ENCODE peak calls at places on chromosomes 11 and 22, in six cellular contexts. U is thoracic aorta, P is Karpas-422, T is anterior cingulate cortex, Z is activated T-helper 1 cell treated with Interleukin-2 at 50 U/mL for 16 hours, O is NCI-H1436. L is an unnamed sample.

GRCh38 chr11:75475767-75476650 is 43.0 kb upstream of the KLHL35 start:
- DNase-seq in U (no peak), P (peak), T (no peak), Z (no peak), O (peak), L (peak)

GRCh38 chr11:96464695-96465307 is 75.0 kb downstream of the JRKL start:
- DNase-seq in U (no peak), P (peak), T (no peak), Z (no peak), O (peak), L (no peak)

GRCh38 chr11:134441706-134442105 is 29.7 kb upstream of the B3GAT1 start:
- DNase-seq in U (no peak), P (no peak), T (no peak), Z (no peak), O (no peak), L (no peak)

GRCh38 chr22:27347951-27348350 is 453.6 kb downstream of the MN1 start:
- DNase-seq in U (no peak), P (peak), T (no peak), Z (no peak), O (no peak), L (no peak)

GRCh38 chr11:107857550-107858216 is 904 bp downstream of the SLC35F2 start:
- DNase-seq in U (no peak), P (no peak), T (no peak), Z (no peak), O (no peak), L (no peak)

GRCh38 chr22:17446704-17447103 is 77.4 kb downstream of the CECR2 start:
- DNase-seq in U (no peak), P (peak), T (no peak), Z (no peak), O (no peak), L (no peak)

GRCh38 chr22:30392661-30393321 is 4.0 kb upstream of the SEC14L2 start:
- DNase-seq in U (no peak), P (peak), T (no peak), Z (no peak), O (no peak), L (no peak)

GRCh38 chr11:130631119-130631518 is 182.7 kb downstream of the ADAMTS15 start:
- DNase-seq in U (no peak), P (no peak), T (no peak), Z (no peak), O (no peak), L (no peak)

GRCh38 chr22:45837507-45837906 is 139.5 kb downstream of the WNT7B start:
- DNase-seq in U (no peak), P (no peak), T (no peak), Z (no peak), O (no peak), L (no peak)

GRCh38 chr11:1401001-1401445 is 11.3 kb downstream of the BRSK2 start:
- DNase-seq in U (no peak), P (no peak), T (no peak), Z (no peak), O (no peak), L (no peak)

GRCh38 chr22:20514658-20515406 is 7.4 kb downstream of the MED15 start:
- DNase-seq in U (no peak), P (no peak), T (no peak), Z (no peak), O (no peak), L (peak)

GRCh38 chr11:69301491-69302401 is 7.8 kb downstream of the MYEOV start:
- DNase-seq in U (no peak), P (peak), T (no peak), Z (no peak), O (no peak), L (no peak)